ENCODE peak calls at places on chromosomes 4 and X, in four cellular contexts. J is ovary, H is uterus, A is PC-3. M is an unnamed sample.

GRCh38 chr4:186227221-186227620 is at the start of gene KLKB1:
- DNase-seq in J (no peak), H (no peak), A (no peak), M (no peak)

GRCh38 chrX:108537005-108537404 is 97.4 kb downstream of the COL4A5 start:
- DNase-seq in J (no peak), H (no peak), A (peak; percentile 73), M (no peak)

GRCh38 chr4:42359686-42360085 is 37.6 kb upstream of the SHISA3 start:
- DNase-seq in J (no peak), H (no peak), A (no peak), M (no peak)

GRCh38 chr4:48766393-48766792 is 13.7 kb downstream of the FRYL start:
- DNase-seq in J (no peak), H (no peak), A (no peak), M (no peak)

GRCh38 chr4:70667710-70668535 is 1.6 kb upstream of the JCHAIN start:
- DNase-seq in J (no peak), H (no peak), A (no peak), M (no peak)

GRCh38 chr4:153724606-153725005 is 35.2 kb downstream of the RNF175 start:
- DNase-seq in J (no peak), H (no peak), A (no peak), M (no peak)

GRCh38 chrX:129576539-129576938 is 36.5 kb downstream of the OCRL start:
- DNase-seq in J (no peak), H (no peak), A (no peak), M (no peak)

GRCh38 chr4:34644716-34645115 is 1599.6 kb downstream of the ARAP2 start:
- DNase-seq in J (no peak), H (no peak), A (no peak), M (no peak)

GRCh38 chrX:129565046-129565649 is 25.1 kb downstream of the OCRL start:
- DNase-seq in J (no peak), H (no peak), A (no peak), M (no peak)

GRCh38 chr4:183905081-183905592 is at the start of gene STOX2:
- DNase-seq in J (peak; percentile 84), H (peak; percentile 41), A (peak; percentile 58), M (peak; percentile 85)

GRCh38 chr4:40687676-40688389 is 58.2 kb upstream of the RBM47 start:
- DNase-seq in J (no peak), H (no peak), A (no peak), M (no peak)

GRCh38 chrX:123959281-123960063 is 2.0 kb upstream of the STAG2 start:
- DNase-seq in J (peak; percentile 83), H (peak; percentile 58), A (peak; percentile 43), M (peak; percentile 32)

GRCh38 chr4:127518022-127518421 is 114.7 kb upstream of the INTU start:
- DNase-seq in J (no peak), H (no peak), A (no peak), M (no peak)

GRCh38 chr4:19026281-19026680 is 1004.7 kb upstream of the LCORL start:
- DNase-seq in J (no peak), H (no peak), A (no peak), M (no peak)

GRCh38 chr4:182604161-182604591 is 313.0 kb downstream of the DCTD start:
- DNase-seq in J (no peak), H (no peak), A (peak; percentile 23), M (no peak)

GRCh38 chr4:8724436-8725070 is 132.0 kb downstream of the CPZ start:
- DNase-seq in J (peak; percentile 4), H (peak; percentile 2), A (no peak), M (peak; percentile 47)

GRCh38 chr4:25884040-25884788 is 21.4 kb upstream of the SEL1L3 start:
- DNase-seq in J (no peak), H (no peak), A (peak; percentile 18), M (no peak)

GRCh38 chr4:122977103-122977502 is 54.7 kb upstream of the NUDT6 start:
- DNase-seq in J (no peak), H (no peak), A (no peak), M (no peak)

GRCh38 chrX:12370444-12371089 is 232.3 kb downstream of the FRMPD4 start:
- DNase-seq in J (peak; percentile 38), H (peak; percentile 48), A (no peak), M (no peak)

GRCh38 chrX:100720301-100720700 is 11.6 kb downstream of the SYTL4 start:
- DNase-seq in J (no peak), H (no peak), A (no peak), M (no peak)

GRCh38 chrX:46588263-46588662 is 14.7 kb downstream of the CHST7 start:
- DNase-seq in J (no peak), H (peak; percentile 36), A (peak; percentile 22), M (no peak)

GRCh38 chr4:40316782-40317635 is 18.1 kb upstream of the CHRNA9 start:
- DNase-seq in J (peak; percentile 60), H (peak; percentile 59), A (peak; percentile 82), M (no peak)

GRCh38 chrX:77723684-77724083 is 62.3 kb downstream of the ATRX start:
- DNase-seq in J (no peak), H (no peak), A (no peak), M (no peak)
- H3K36me3 ChIP-seq in J (no peaks in the 10 kb centered on the region), H (no peaks in the 10 kb centered on the region), A (no peaks in the 10 kb centered on the region), M (no peaks in the 10 kb centered on the region)

GRCh38 chr4:2822461-2823300 is 21.0 kb upstream of the ADD1 start:
- DNase-seq in J (peak; percentile 32), H (no peak), A (no peak), M (peak; percentile 16)

GRCh38 chr4:2825184-2825506 is 18.5 kb upstream of the ADD1 start:
- DNase-seq in J (peak; percentile 19), H (no peak), A (no peak), M (no peak)

GRCh38 chr4:2824329-2825183 is 19.1 kb upstream of the ADD1 start:
- DNase-seq in J (peak; percentile 38), H (no peak), A (no peak), M (no peak)

GRCh38 chr4:2823671-2824328 is 19.8 kb upstream of the ADD1 start:
- DNase-seq in J (peak; percentile 30), H (no peak), A (no peak), M (no peak)

DNA sequence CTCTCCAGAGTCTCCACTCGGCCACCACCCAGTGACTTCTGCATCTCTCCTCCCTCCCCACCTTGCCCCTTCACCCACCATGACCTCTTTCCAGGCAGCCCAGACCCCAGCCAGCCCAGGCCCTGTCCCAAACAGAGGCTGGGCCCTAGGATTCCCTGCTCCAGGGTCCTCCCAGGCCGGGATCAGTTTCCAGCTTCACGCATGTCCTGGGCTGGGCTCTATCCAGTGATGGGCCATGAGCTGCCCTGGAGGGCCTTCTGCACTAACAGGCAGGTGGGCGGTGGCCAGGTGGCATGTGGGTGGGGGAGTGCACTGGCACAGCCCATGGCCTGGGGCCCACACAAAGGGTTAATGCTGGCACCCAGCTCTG is 20.4 kb upstream of the ADD1 start:
- DNase-seq in J (no peak), H (no peak), A (no peak), M (no peak)
- H3K36me3 ChIP-seq in J (no peaks in the 10 kb centered on the region), H (no peaks in the 10 kb centered on the region), A (no peaks in the 10 kb centered on the region), M (peaks cover 61% of the 10 kb centered on the region)

DNA sequence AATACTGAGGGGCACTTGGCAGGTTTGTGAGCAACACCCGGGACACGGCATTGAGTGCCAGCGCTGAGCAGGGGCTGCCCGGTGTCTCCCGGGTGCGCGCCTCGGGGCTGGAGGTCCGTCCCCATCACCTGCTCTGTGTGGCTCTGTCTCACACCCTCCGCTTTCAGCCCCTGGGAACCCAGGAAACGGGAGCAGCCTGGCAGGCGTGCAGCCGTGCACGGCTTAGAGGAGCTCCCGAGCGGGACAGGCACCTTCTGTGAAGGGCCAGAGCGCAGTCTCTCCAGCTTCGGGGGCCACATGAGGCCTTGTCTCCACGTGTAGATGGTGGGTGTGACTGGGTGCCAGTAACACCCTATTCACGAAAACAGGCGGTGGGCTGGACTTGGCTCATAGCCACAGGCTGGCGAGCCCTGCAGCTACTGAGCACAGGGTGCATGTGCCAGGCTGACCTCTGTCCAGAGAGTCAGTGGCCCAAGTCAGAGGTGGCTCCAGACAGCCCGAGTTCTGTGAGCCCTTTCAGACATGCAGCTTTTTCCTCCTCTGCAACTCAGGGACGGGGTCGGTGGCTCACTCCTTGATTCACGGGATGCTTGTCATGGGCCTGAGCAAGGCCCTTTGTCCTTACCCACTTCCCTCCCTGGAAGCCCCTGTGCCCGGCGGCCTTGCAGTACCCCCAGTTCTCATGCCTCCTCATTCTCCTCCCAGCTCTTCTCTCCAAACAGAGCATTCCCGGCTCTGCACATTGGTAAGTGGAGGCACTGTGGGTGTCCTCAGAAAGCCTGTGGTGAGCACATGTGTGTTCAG is 23.5 kb downstream of the UVSSA start:
- DNase-seq in J (no peak), H (no peak), A (no peak), M (peak; percentile 15)
- H3K36me3 ChIP-seq in J (no peaks in the 10 kb centered on the region), H (no peaks in the 10 kb centered on the region), A (no peaks in the 10 kb centered on the region), M (no peaks in the 10 kb centered on the region)

DNA sequence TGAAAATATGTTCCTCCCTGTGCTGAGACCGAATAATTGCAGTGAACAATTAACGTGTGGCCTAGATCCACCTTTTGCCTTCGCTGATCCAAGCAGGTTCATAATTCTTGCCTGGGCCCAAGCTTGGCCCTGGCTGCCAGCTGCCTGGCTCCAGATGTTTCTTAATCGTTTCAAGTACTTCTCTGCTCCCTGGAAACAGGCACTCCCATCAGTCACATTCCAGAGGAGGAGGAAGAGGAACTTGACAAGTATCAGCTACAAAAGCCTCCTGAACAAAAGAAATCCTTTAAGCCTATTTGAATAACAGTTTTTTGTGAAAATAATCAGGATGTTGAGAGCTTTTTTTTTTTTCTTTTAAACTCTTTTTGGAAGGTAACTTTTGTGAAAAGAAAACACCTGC is 154.2 kb downstream of the PTTG2 start:
- DNase-seq in J (no peak), H (peak; percentile 45), A (no peak), M (no peak)
- H3K36me3 ChIP-seq in J (no peaks in the 10 kb centered on the region), H (no peaks in the 10 kb centered on the region), A (no peaks in the 10 kb centered on the region), M (peaks cover 48% of the 10 kb centered on the region)

GRCh38 chrX:148893395-148893794 is 393.0 kb downstream of the AFF2 start:
- DNase-seq in J (no peak), H (no peak), A (no peak), M (no peak)
- H3K36me3 ChIP-seq in J (no peaks in the 10 kb centered on the region), H (no peaks in the 10 kb centered on the region), A (no peaks in the 10 kb centered on the region), M (no peaks in the 10 kb centered on the region)

DNA sequence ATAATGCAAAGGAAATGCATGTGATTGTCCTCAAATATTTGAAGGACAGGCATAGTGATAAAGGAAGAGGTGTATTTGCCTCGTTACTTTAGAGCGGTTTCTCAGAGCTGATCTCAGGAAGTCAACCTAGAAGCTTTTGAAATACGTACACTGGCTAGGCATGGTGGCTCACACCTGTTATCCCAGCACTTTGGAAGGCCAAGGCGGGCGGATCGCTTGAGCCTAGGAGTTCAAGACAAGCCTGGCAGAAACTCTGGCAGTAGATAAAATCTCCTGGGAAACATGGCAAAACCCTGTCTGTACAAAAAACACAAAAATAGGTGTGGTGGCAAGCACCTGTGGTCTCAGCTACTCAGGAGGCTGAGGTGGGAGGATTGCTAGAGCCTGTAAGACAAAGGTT is 24.9 kb downstream of the SMARCAD1 start:
- DNase-seq in J (no peak), H (no peak), A (no peak), M (no peak)
- H3K36me3 ChIP-seq in J (no peaks in the 10 kb centered on the region), H (no peaks in the 10 kb centered on the region), A (peaks cover 7% of the 10 kb centered on the region), M (peaks cover 13% of the 10 kb centered on the region)

GRCh38 chrX:311156-312129 is 7.2 kb downstream of the GTPBP6 start:
- DNase-seq in J (peak; percentile 38), H (no peak), A (no peak), M (peak; percentile 56)

GRCh38 chrX:313546-313945 is 5.0 kb downstream of the GTPBP6 start:
- DNase-seq in J (no peak), H (no peak), A (no peak), M (peak; percentile 19)

GRCh38 chrX:314049-314448 is 4.5 kb downstream of the GTPBP6 start:
- DNase-seq in J (no peak), H (no peak), A (no peak), M (peak; percentile 11)

GRCh38 chrX:310621-311155 is 7.9 kb downstream of the GTPBP6 start:
- DNase-seq in J (no peak), H (no peak), A (no peak), M (peak; percentile 27)

GRCh38 chrX:312621-313331 is 5.8 kb downstream of the GTPBP6 start:
- DNase-seq in J (peak; percentile 38), H (no peak), A (no peak), M (peak; percentile 15)
- H3K36me3 ChIP-seq in J (no peaks in the 10 kb centered on the region), H (no peaks in the 10 kb centered on the region), A (peaks cover 4% of the 10 kb centered on the region), M (peaks cover 63% of the 10 kb centered on the region)